ENCODE peak calls at places on chromosomes 13 and 19, in four cellular contexts. K is stimulated activated CD4-positive, alpha-beta T cell treated with anti-CD3 and anti-CD28 coated beads, Interleukin-2, amount 100 ng/mL, for 4 hours; C is T-helper 17 cell; O is effector memory CD4-positive, alpha-beta T cell. X is an unnamed sample.

GRCh38 chr13:26021956-26022355 is 29.9 kb downstream of the SHISA2 start:
- DNase-seq in K (no peak), C (no peak), O (no peak), X (no peak)

GRCh38 chr13:30191491-30192100 is 115.8 kb downstream of the KATNAL1 start:
- DNase-seq in K (no peak), C (no peak), O (no peak), X (no peak)

GRCh38 chr19:7497292-7497691 is 8.5 kb upstream of the PEX11G start:
- DNase-seq in K (no peak), C (no peak), O (no peak), X (no peak)

GRCh38 chr19:31759359-31759758 is 410.1 kb upstream of the TSHZ3 start:
- DNase-seq in K (no peak), C (no peak), O (no peak), X (no peak)

GRCh38 chr13:65943024-65943423 is 1287.1 kb downstream of the PCDH9 start:
- DNase-seq in K (no peak), C (no peak), O (no peak), X (no peak)

GRCh38 chr19:30631035-30631375 is 258.8 kb downstream of the ZNF536 start:
- DNase-seq in K (no peak), C (no peak), O (no peak), X (no peak)

GRCh38 chr19:11414544-11414943 is 4.6 kb downstream of the RGL3 start:
- DNase-seq in K (no peak), C (no peak), O (no peak), X (no peak)

GRCh38 chr13:102045713-102046112 is 356.1 kb downstream of the FGF14 start:
- DNase-seq in K (no peak), C (no peak), O (no peak), X (no peak)

GRCh38 chr13:80664930-80665329 is 324.0 kb upstream of the SPRY2 start:
- DNase-seq in K (no peak), C (no peak), O (no peak), X (no peak)

GRCh38 chr13:46288570-46289259 is 77.0 kb downstream of the LRRC63 start:
- DNase-seq in K (peak; percentile 19), C (no peak), O (no peak), X (no peak)

GRCh38 chr13:43269037-43269476 is 245.7 kb downstream of the DNAJC15 start:
- DNase-seq in K (no peak), C (no peak), O (no peak), X (no peak)

GRCh38 chr19:48645652-48646191 is at the start of gene CA11:
- DNase-seq in K (no peak), C (no peak), O (no peak), X (no peak)

GRCh38 chr19:48454150-48454730 is 1.1 kb upstream of the KCNJ14 start:
- DNase-seq in K (no peak), C (no peak), O (no peak), X (no peak)

GRCh38 chr13:111114362-111115050 is 604 bp upstream of the ARHGEF7 start:
- DNase-seq in K (no peak), C (no peak), O (no peak), X (no peak)

GRCh38 chr13:34349091-34349722 is 531.3 kb downstream of the RFC3 start:
- DNase-seq in K (no peak), C (no peak), O (no peak), X (no peak)

GRCh38 chr19:55027472-55028337 is 10.4 kb downstream of the GP6 start:
- DNase-seq in K (no peak), C (no peak), O (no peak), X (no peak)

GRCh38 chr19:36528921-36529518 is 949 bp upstream of the ZNF260 start:
- DNase-seq in K (peak; percentile 0), C (no peak), O (no peak), X (no peak)

GRCh38 chr13:97715763-97716162 is 237.7 kb upstream of the IPO5 start:
- DNase-seq in K (no peak), C (no peak), O (no peak), X (no peak)

GRCh38 chr13:112806761-112807652 is 117.2 kb downstream of the ATP11A start:
- DNase-seq in K (no peak), C (no peak), O (no peak), X (no peak)

GRCh38 chr13:110471156-110471832 is 90.2 kb downstream of the RAB20 start:
- DNase-seq in K (no peak), C (no peak), O (no peak), X (no peak)

GRCh38 chr19:45902651-45903625 is 525 bp upstream of the MYPOP start:
- DNase-seq in K (peak; percentile 99), C (peak; percentile 99), O (peak; percentile 99), X (peak; percentile 99)

GRCh38 chr13:44758595-44759221 is 182.6 kb upstream of the TSC22D1 start:
- DNase-seq in K (no peak), C (no peak), O (no peak), X (no peak)

GRCh38 chr13:25980255-25980654 is 71.6 kb downstream of the SHISA2 start:
- DNase-seq in K (no peak), C (no peak), O (no peak), X (no peak)

GRCh38 chr13:113736258-113736731 is 22.7 kb upstream of the TMEM255B start:
- DNase-seq in K (no peak), C (no peak), O (no peak), X (no peak)

GRCh38 chr19:16585808-16586476 is 13.7 kb upstream of the SLC35E1 start:
- DNase-seq in K (no peak), C (no peak), O (peak; percentile 19), X (no peak)

GRCh38 chr13:48626077-48626449 is 27.7 kb upstream of the CYSLTR2 start:
- DNase-seq in K (no peak), C (no peak), O (no peak), X (no peak)

GRCh38 chr13:40639226-40639681 is 27.2 kb downstream of the FOXO1 start:
- DNase-seq in K (no peak), C (no peak), O (no peak), X (no peak)

GRCh38 chr19:5218963-5219530 is 121.6 kb downstream of the PTPRS start:
- DNase-seq in K (no peak), C (no peak), O (no peak), X (no peak)

GRCh38 chr19:41998246-41999020 is 4.4 kb upstream of the ATP1A3 start:
- DNase-seq in K (no peak), C (no peak), O (no peak), X (peak; percentile 21)

GRCh38 chr13:99471231-99472202 is 29.8 kb upstream of the TM9SF2 start:
- DNase-seq in K (no peak), C (no peak), O (no peak), X (no peak)

GRCh38 chr13:40190656-40191100 is 475.8 kb downstream of the FOXO1 start:
- DNase-seq in K (peak; percentile 60), C (peak; percentile 40), O (peak; percentile 38), X (peak; percentile 55)

GRCh38 chr19:49155005-49155826 is at the start of gene HRC:
- DNase-seq in K (no peak), C (no peak), O (no peak), X (no peak)

GRCh38 chr13:100300708-100301107 is 211.8 kb downstream of the PCCA start:
- DNase-seq in K (no peak), C (no peak), O (no peak), X (no peak)

GRCh38 chr13:111508902-111509509 is 188.6 kb downstream of the TEX29 start:
- DNase-seq in K (no peak), C (no peak), O (no peak), X (no peak)

GRCh38 chr13:106532111-106532929 is 3.1 kb downstream of the EFNB2 start:
- DNase-seq in K (no peak), C (no peak), O (no peak), X (no peak)

GRCh38 chr19:29878973-29879654 is 62.9 kb upstream of the URI1 start:
- DNase-seq in K (no peak), C (no peak), O (no peak), X (no peak)

GRCh38 chr13:33184530-33184929 is 101.0 kb downstream of the STARD13 start:
- DNase-seq in K (no peak), C (no peak), O (no peak), X (no peak)

GRCh38 chr13:73467103-73467502 is 408.3 kb downstream of the KLF5 start:
- DNase-seq in K (no peak), C (no peak), O (no peak), X (no peak)

GRCh38 chr19:4010808-4011110 is 3.2 kb downstream of the PIAS4 start:
- DNase-seq in K (no peak), C (no peak), O (no peak), X (no peak)